ENCODE peak calls at places on chromosomes 7 and 10, in four cellular contexts. S, C, E and I are unnamed samples.

GRCh38 chr7:22822486-22823141 is at the start of gene TOMM7:
- DNase-seq in E (peak), C (peak), S (peak), I (peak)

GRCh38 chr7:6565655-6566054 is 11.6 kb upstream of the ZDHHC4 start:
- DNase-seq in C (no peak), E (no peak), S (no peak), I (no peak)

GRCh38 chr10:48448796-48449195 is 142.3 kb downstream of the MAPK8 start:
- DNase-seq in E (peak), S (no peak), C (no peak), I (no peak)

GRCh38 chr7:25779002-25779546 is 372.9 kb upstream of the NFE2L3 start:
- DNase-seq in E (no peak), S (no peak), C (no peak), I (no peak)

GRCh38 chr10:117398014-117398413 is 22.8 kb upstream of the PDZD8 start:
- DNase-seq in S (no peak), C (no peak), E (no peak), I (no peak)

GRCh38 chr10:10758306-10758705 is 259.4 kb upstream of the CELF2 start:
- DNase-seq in E (no peak), S (no peak), C (no peak), I (no peak)

GRCh38 chr7:106620681-106621080 is 40.3 kb downstream of the CCDC71L start:
- DNase-seq in E (no peak), S (no peak), C (no peak), I (no peak)

GRCh38 chr7:26081627-26082026 is 70.4 kb upstream of the NFE2L3 start:
- DNase-seq in S (no peak), E (no peak), C (no peak), I (no peak)

GRCh38 chr10:132054564-132054963 is 11.2 kb upstream of the JAKMIP3 start:
- DNase-seq in C (no peak), E (no peak), S (no peak), I (no peak)

GRCh38 chr10:70940834-70941568 is 52.6 kb upstream of the PCBD1 start:
- DNase-seq in S (no peak), E (peak), C (no peak), I (no peak)

GRCh38 chr7:25765110-25765509 is 386.9 kb upstream of the NFE2L3 start:
- DNase-seq in E (no peak), C (no peak), S (no peak), I (no peak)

GRCh38 chr10:61835069-61835908 is 66.2 kb upstream of the ARID5B start:
- DNase-seq in C (no peak), S (peak), E (peak), I (peak)

GRCh38 chr10:15123749-15124184 is 26.6 kb downstream of the RPP38 start:
- DNase-seq in E (peak), C (no peak), S (peak), I (peak)

GRCh38 chr10:92328999-92329398 is 38.0 kb downstream of the MARCHF5 start:
- DNase-seq in E (no peak), C (no peak), S (no peak), I (peak)

GRCh38 chr7:90119178-90119971 is 34.9 kb upstream of the STEAP1 start:
- DNase-seq in S (no peak), E (no peak), C (no peak), I (no peak)

GRCh38 chr10:89563861-89564478 is 28.6 kb upstream of the SLC16A12 start:
- DNase-seq in C (no peak), E (peak), S (no peak), I (no peak)

GRCh38 chr10:34955391-34955790 is 134.8 kb downstream of the CUL2 start:
- DNase-seq in E (no peak), C (no peak), S (no peak), I (no peak)

GRCh38 chr10:99983280-99983988 is 26.3 kb downstream of the DNMBP start:
- DNase-seq in S (no peak), C (peak), E (peak), I (no peak)

GRCh38 chr7:74097937-74098614 is 14.5 kb downstream of the LIMK1 start:
- DNase-seq in E (peak), S (peak), C (peak), I (peak)

GRCh38 chr7:3780525-3780924 is 479.5 kb downstream of the SDK1 start:
- DNase-seq in E (no peak), C (no peak), S (no peak), I (no peak)

GRCh38 chr10:58028597-58029366 is 238.9 kb downstream of the IPMK start:
- DNase-seq in E (peak), S (peak), C (no peak), I (no peak)

GRCh38 chr7:94182066-94182465 is 177.9 kb upstream of the BET1 start:
- DNase-seq in C (no peak), E (peak), S (peak), I (peak)

GRCh38 chr10:116787893-116788665 is 45.7 kb upstream of the HSPA12A start:
- DNase-seq in C (peak), E (peak), S (peak), I (no peak)

GRCh38 chr7:87148332-87148955 is 3.8 kb upstream of the DMTF1 start:
- DNase-seq in S (no peak), E (peak), C (no peak), I (no peak)

GRCh38 chr10:27360581-27361172 is 120.1 kb upstream of the ACBD5 start:
- DNase-seq in E (peak), C (peak), S (peak), I (no peak)

GRCh38 chr10:21985541-21985940 is 18.0 kb downstream of the DNAJC1 start:
- DNase-seq in S (no peak), E (no peak), C (no peak), I (no peak)

GRCh38 chr7:50305697-50306300 is 1.3 kb downstream of the IKZF1 start:
- DNase-seq in E (no peak), C (no peak), S (no peak), I (no peak)

GRCh38 chr10:116007256-116007891 is 265.6 kb downstream of the GFRA1 start:
- DNase-seq in C (no peak), S (no peak), E (no peak), I (no peak)

GRCh38 chr10:117339569-117339968 is 35.7 kb downstream of the PDZD8 start:
- DNase-seq in C (no peak), S (no peak), E (no peak), I (no peak)

GRCh38 chr10:43584051-43584450 is 9.6 kb upstream of the ZNF239 start:
- DNase-seq in S (no peak), E (no peak), C (no peak), I (no peak)

GRCh38 chr7:20199015-20199737 is 18.0 kb downstream of the MACC1 start:
- DNase-seq in S (peak), C (peak), E (peak), I (peak)

GRCh38 chr10:47291682-47292081 is 8.3 kb upstream of the GDF10 start:
- DNase-seq in E (no peak), S (no peak), C (no peak), I (no peak)

GRCh38 chr10:43249962-43250624 is 16.8 kb downstream of the RASGEF1A start:
- DNase-seq in E (no peak), S (no peak), C (peak), I (no peak)

GRCh38 chr10:121792198-121792597 is 135.6 kb downstream of the ATE1 start:
- DNase-seq in S (no peak), C (no peak), E (peak), I (no peak)

GRCh38 chr7:3821473-3821872 is 520.4 kb downstream of the SDK1 start:
- DNase-seq in E (no peak), C (no peak), S (no peak), I (no peak)

GRCh38 chr10:86968271-86968993 is at the start of gene ADIRF:
- DNase-seq in E (no peak), S (no peak), C (peak), I (no peak)

GRCh38 chr10:28587970-28588290 is 55.0 kb downstream of the WAC start:
- DNase-seq in C (no peak), S (peak), E (peak), I (no peak)

GRCh38 chr10:101176577-101176976 is 45.5 kb downstream of the TLX1 start:
- DNase-seq in C (no peak), E (no peak), S (no peak), I (no peak)

GRCh38 chr7:435518-436366 is 83.9 kb downstream of the PDGFA start:
- DNase-seq in S (no peak), C (no peak), E (no peak), I (peak)

GRCh38 chr10:111281516-111281915 is 204.7 kb downstream of the ADRA2A start:
- DNase-seq in C (no peak), E (peak), S (no peak), I (no peak)

GRCh38 chr10:73867871-73868631 is 6.3 kb downstream of the CAMK2G start:
- DNase-seq in C (no peak), S (no peak), E (no peak), I (no peak)
- H3K27ac ChIP-seq in C (no peak), S (no peak), E (no peak), I (no peak)

DNA sequence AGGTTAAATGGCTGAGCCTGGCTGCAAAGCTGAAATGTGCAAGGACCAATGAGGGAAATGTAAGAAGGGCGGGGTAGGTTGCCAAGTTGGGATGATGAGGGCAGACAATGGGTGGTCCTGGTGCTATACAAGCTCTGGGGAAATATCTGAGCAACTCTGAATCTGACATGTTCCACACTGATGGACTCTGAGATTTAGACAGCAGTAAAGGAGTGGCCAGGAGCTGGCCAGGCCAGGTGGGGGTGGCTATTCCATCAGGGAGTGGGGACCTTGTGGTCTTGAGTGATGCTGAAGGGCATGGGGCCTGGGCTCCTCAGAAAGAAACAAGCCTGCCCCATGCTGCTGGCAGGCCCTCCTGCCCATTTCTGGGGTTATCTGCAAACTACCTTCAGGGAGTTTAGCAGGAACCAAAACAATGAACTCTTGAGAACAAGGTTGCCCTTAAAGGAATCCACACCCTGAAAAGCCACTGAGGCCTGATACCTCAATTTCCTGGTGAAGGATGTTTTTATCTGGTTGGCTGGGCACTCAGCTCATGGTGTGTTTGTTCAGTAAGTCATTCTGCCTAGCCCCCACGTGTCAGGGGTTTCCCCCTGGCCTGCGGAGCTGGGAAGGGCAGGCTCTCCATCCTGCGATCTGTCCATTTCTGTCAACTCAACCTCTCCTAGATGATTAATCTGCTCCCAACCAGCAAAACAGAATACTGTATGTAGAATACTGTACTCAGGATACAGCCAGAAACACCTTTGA is 143.3 kb upstream of the TNS3 start:
- DNase-seq in C (no peak), S (no peak), E (no peak), I (peak)
- H3K27ac ChIP-seq in C (no peak), S (peak), E (peak), I (no peak)

GRCh38 chr7:151363182-151363581 is 21.6 kb downstream of the NUB1 start:
- DNase-seq in E (no peak), S (no peak), C (no peak), I (no peak)

GRCh38 chr7:151366872-151367207 is 25.2 kb downstream of the NUB1 start:
- DNase-seq in C (no peak), S (peak), E (peak), I (no peak)

GRCh38 chr7:151368136-151368571 is 26.5 kb downstream of the NUB1 start:
- DNase-seq in S (peak), E (peak), C (peak), I (peak)

GRCh38 chr7:151367304-151367703 is 25.7 kb downstream of the NUB1 start:
- DNase-seq in C (no peak), S (peak), E (peak), I (no peak)

GRCh38 chr7:151366141-151366871 is 24.7 kb downstream of the NUB1 start:
- DNase-seq in S (peak), E (no peak), C (no peak), I (no peak)
- H3K27ac ChIP-seq in S (peak), E (peak), C (no peak), I (no peak)

GRCh38 chr10:72278668-72279393 is 5.1 kb downstream of the DDIT4 start:
- DNase-seq in E (no peak), C (no peak), S (no peak), I (no peak)
- H3K27ac ChIP-seq in E (no peak), C (peak), S (no peak), I (peak)